ENCODE peak calls at places on chromosomes 13 and 19, in five cellular contexts. L is mesothelial cell of epicardium, W is Peyer's patch, U is breast epithelium, Y is glutamatergic neuron. V is an unnamed sample.

GRCh38 chr19:19531951-19532805 is 3.5 kb downstream of the YJEFN3 start:
- DNase-seq in L (peak; percentile 90), W (peak; percentile 90), U (peak; percentile 62), Y (peak; percentile 89), V (peak; percentile 89)

GRCh38 chr19:2032296-2032941 is 16.9 kb upstream of the BTBD2 start:
- DNase-seq in L (no peak), W (peak; percentile 97), U (peak; percentile 99), Y (peak; percentile 16), V (no peak)

GRCh38 chr13:98749501-98749900 is 3.0 kb downstream of the SLC15A1 start:
- DNase-seq in L (no peak), W (no peak), U (no peak), Y (no peak), V (no peak)

GRCh38 chr19:48970923-48971395 is 5.8 kb downstream of the FTL start:
- DNase-seq in L (peak; percentile 88), W (peak; percentile 86), U (no peak), Y (peak; percentile 92), V (peak; percentile 91)

GRCh38 chr19:7781157-7781556 is 18.1 kb downstream of the CLEC4M start:
- DNase-seq in L (no peak), W (no peak), U (no peak), Y (no peak), V (no peak)

GRCh38 chr13:52665325-52665724 is 12.7 kb downstream of the SUGT1 start:
- DNase-seq in L (no peak), W (no peak), U (no peak), Y (no peak), V (no peak)

GRCh38 chr13:66128201-66128600 is 1101.9 kb downstream of the PCDH9 start:
- DNase-seq in L (no peak), W (no peak), U (no peak), Y (no peak), V (no peak)

GRCh38 chr13:95492044-95492801 is 60.3 kb upstream of the CLDN10 start:
- DNase-seq in L (no peak), W (peak; percentile 79), U (no peak), Y (no peak), V (no peak)

GRCh38 chr19:53192771-53193533 is at the start of gene ZNF665:
- DNase-seq in L (peak; percentile 76), W (peak; percentile 85), U (peak; percentile 88), Y (peak; percentile 82), V (peak; percentile 43)

GRCh38 chr13:75050419-75051066 is 431.4 kb downstream of the TBC1D4 start:
- DNase-seq in L (no peak), W (no peak), U (no peak), Y (no peak), V (no peak)

GRCh38 chr13:20654156-20654555 is 49.3 kb upstream of the IL17D start:
- DNase-seq in L (no peak), W (no peak), U (no peak), Y (no peak), V (no peak)

GRCh38 chr19:33171222-33171795 is 22.8 kb upstream of the LRP3 start:
- DNase-seq in L (no peak), W (no peak), U (no peak), Y (no peak), V (no peak)

GRCh38 chr13:114049026-114049425 is 75.2 kb upstream of the C13orf46 start:
- DNase-seq in L (no peak), W (no peak), U (no peak), Y (no peak), V (no peak)

GRCh38 chr19:46766569-46767317 is 20.5 kb upstream of the STRN4 start:
- DNase-seq in L (no peak), W (no peak), U (no peak), Y (peak; percentile 36), V (no peak)

DNA sequence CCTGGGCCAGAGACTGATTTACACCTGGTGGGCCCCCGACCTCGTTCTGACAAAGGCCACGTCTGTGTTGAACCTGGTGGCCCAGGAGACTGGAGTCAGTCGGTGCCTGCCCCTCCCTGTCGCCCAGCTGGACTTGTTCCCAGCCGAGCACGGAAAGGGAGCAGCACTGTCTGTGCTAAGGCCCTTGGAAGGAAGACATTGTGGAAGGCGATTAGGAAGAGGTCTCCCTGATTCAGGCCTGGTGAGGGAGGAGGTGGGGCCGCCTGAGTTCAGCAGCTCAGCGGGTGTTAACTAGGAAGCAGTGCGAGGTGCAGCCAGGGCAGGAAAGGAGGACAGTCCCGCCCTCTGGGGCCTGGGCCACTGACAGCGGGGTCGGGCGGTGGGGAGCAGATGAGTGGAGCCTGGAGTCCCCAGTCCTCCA is 64.7 kb downstream of the GPR12 start:
- DNase-seq in L (no peak), W (no peak), U (no peak), Y (no peak), V (no peak)
- TF ChIP-seq CTCF in L (no peak), W (no peak), U (no peak), Y (no peak), V (no peak)

GRCh38 chr19:56350416-56351045 is 35.9 kb upstream of the ZSCAN5A start:
- DNase-seq in L (no peak), W (no peak), U (peak; percentile 22), Y (peak; percentile 41), V (no peak)
- TF ChIP-seq CTCF in L (peak; percentile 71), W (peak; percentile 92), U (peak; percentile 77), Y (peak; percentile 92), V (peak; percentile 80)

GRCh38 chr19:18320865-18321728 is 1.8 kb downstream of the LSM4 start:
- DNase-seq in L (no peak), W (peak; percentile 84), U (no peak), Y (no peak), V (no peak)

GRCh38 chr19:18321729-18322091 is 1.2 kb downstream of the LSM4 start:
- DNase-seq in L (no peak), W (no peak), U (no peak), Y (no peak), V (no peak)

GRCh38 chr19:18319591-18320135 is 3.2 kb downstream of the LSM4 start:
- DNase-seq in L (no peak), W (peak; percentile 90), U (no peak), Y (no peak), V (no peak)

GRCh38 chr19:18322759-18323460 is at the start of gene LSM4:
- DNase-seq in L (peak; percentile 99), W (peak; percentile 100), U (peak; percentile 98), Y (peak; percentile 99), V (peak; percentile 99)

GRCh38 chr19:18322318-18322758 is 538 bp downstream of the LSM4 start:
- DNase-seq in L (no peak), W (peak; percentile 81), U (no peak), Y (peak; percentile 70), V (no peak)
- TF ChIP-seq CTCF in L (no peak), W (no peak), U (no peak), Y (no peak), V (peak; percentile 22)

DNA sequence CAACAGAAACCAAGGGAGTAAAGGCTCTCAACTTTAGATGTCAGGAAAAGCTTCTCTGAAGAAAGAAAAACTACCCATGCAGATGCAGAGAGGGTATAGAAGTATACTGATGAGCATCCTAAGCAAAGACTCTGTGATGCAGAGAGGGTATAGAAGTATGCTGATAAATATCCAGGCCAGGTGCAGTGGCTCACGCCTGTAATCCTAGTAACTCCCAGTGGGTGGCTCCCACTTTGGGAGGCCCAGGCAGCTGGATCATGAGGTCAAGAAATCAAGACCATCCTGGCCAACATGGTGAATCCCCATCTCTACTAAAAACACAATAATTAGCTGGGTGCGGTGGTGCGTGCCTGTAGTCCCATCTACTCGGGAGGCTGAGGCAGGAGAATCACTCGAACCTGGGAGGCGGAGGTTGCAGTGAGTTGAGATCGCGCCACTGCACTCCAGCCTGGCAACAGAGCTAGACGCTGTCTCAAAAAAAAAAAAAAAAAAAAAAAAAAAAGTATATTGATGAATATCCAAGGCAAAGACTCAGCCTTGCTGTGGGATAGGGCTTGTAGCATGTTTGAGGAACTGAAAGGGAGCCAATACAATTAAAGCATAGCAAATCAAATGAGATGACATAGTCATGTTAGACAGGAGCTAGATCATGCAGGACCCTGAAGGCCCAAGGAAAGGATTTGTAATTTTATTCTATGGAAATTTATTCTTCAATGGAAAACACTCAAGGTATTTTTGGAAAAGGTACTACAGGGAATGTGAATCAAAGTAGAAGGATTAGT is 14.9 kb downstream of the UBL3 start:
- DNase-seq in L (no peak), W (no peak), U (no peak), Y (no peak), V (no peak)
- TF ChIP-seq CTCF in L (no peak), W (no peak), U (no peak), Y (no peak), V (no peak)

GRCh38 chr13:60134376-60134775 is 29.4 kb downstream of the DIAPH3 start:
- DNase-seq in L (no peak), W (no peak), U (no peak), Y (no peak), V (no peak)
- TF ChIP-seq CTCF in L (no peak), W (no peak), U (no peak), Y (no peak), V (no peak)

GRCh38 chr19:34662919-34663318 is 14.0 kb downstream of the SCGB2B2 start:
- DNase-seq in L (no peak), W (no peak), U (no peak), Y (peak; percentile 38), V (no peak)
- TF ChIP-seq CTCF in L (no peak), W (no peak), U (no peak), Y (no peak), V (peak; percentile 37)

GRCh38 chr13:50969691-50970090 is 60.1 kb downstream of the RNASEH2B start:
- DNase-seq in L (no peak), W (no peak), U (no peak), Y (peak; percentile 28), V (no peak)
- TF ChIP-seq CTCF in L (no peak), W (no peak), U (no peak), Y (no peak), V (peak; percentile 11)

DNA sequence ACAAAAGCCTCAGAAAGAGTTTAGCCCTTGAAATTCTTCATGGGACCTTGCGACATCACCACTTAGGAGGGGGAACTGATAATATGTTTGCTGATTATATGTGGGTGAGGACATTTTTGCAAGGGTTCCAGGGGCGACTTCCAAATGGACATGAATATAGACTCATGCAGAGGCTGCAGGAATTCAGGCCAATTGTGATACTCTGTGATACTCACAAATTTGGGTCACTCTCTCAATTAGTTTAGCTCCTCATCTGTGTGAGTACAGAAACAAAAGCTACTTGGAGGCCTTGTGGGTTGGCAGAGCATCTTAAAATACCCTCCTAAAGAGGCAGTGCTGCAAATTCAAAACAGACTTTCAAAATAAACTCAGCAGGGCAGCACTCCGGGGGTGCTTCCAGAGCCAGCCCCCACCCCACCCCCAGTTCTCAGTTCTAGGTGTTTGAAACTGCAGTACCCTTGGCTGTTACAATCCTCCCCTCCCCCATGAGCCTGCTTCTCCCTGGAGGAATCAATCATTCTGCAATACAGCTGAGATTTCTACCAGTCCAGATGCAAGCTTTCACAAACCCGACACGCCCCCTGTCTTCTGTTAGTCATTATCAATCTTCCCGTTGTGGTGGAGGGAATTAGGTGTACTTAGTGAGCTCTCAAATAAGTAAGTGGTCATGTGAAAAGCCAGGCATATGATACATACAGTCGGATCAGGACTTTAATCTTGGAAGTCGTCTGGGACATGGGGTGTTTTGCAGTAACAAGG is 96.9 kb upstream of the MBNL2 start:
- DNase-seq in L (peak; percentile 42), W (no peak), U (no peak), Y (peak; percentile 58), V (peak; percentile 52)
- TF ChIP-seq CTCF in L (no peak), W (no peak), U (no peak), Y (no peak), V (peak; percentile 21)

GRCh38 chr19:40798223-40798996 is 581 bp upstream of the EGLN2 start:
- DNase-seq in L (peak; percentile 100), W (peak; percentile 100), U (peak; percentile 100), Y (peak; percentile 100), V (peak; percentile 78)
- TF ChIP-seq CTCF in L (peak; percentile 52), W (peak; percentile 44), U (peak; percentile 76), Y (peak; percentile 29), V (peak; percentile 18)